ENCODE peak calls at places on chromosomes 1 and 21, in nine cellular contexts. S is cardiac muscle cell, Y is GM23338, A is kidney, N is uterus, B is endodermal cell, H is IMR-90, C is Panc1, P is prostate gland. T is an unnamed sample.

GRCh38 chr21:31580866-31581276 is 78.6 kb upstream of the SOD1 start:
- DNase-seq in S (peak), Y (peak), A (no peak), N (peak), B (peak), H (peak), C (peak), P (peak), T (peak)

GRCh38 chr1:28594661-28595411 is 2.8 kb downstream of the RAB42 start:
- DNase-seq in S (no peak), Y (peak), A (no peak), N (no peak), B (peak), H (no peak), C (no peak), P (no peak), T (no peak)

GRCh38 chr1:185680453-185680852 is 53.7 kb upstream of the HMCN1 start:
- DNase-seq in S (no peak), Y (no peak), A (no peak), N (no peak), B (no peak), H (no peak), C (no peak), P (no peak), T (no peak)

GRCh38 chr1:47941609-47942237 is 55.5 kb downstream of the TRABD2B start:
- DNase-seq in S (no peak), Y (no peak), A (no peak), N (no peak), B (no peak), H (no peak), C (no peak), P (no peak), T (no peak)

GRCh38 chr1:87203890-87204289 is 124.8 kb upstream of the LMO4 start:
- DNase-seq in S (no peak), Y (no peak), A (no peak), N (no peak), B (no peak), H (peak), C (no peak), P (no peak), T (peak)

GRCh38 chr1:187842406-187843165 is 1013.8 kb downstream of the PLA2G4A start:
- DNase-seq in S (no peak), Y (peak), A (no peak), N (peak), B (peak), H (peak), C (no peak), P (no peak), T (no peak)

GRCh38 chr1:163085904-163086268 is 16.7 kb downstream of the RGS4 start:
- DNase-seq in S (no peak), Y (no peak), A (no peak), N (no peak), B (no peak), H (peak), C (no peak), P (no peak), T (no peak)

GRCh38 chr1:28064064-28064463 is 24.3 kb downstream of the EYA3 start:
- DNase-seq in S (no peak), Y (no peak), A (no peak), N (no peak), B (no peak), H (peak), C (no peak), P (no peak), T (no peak)

GRCh38 chr1:150168960-150169565 is 19.3 kb downstream of the PLEKHO1 start:
- DNase-seq in S (peak), Y (peak), A (no peak), N (peak), B (peak), H (peak), C (peak), P (peak), T (no peak)

GRCh38 chr1:31029031-31029430 is 36.5 kb downstream of the PUM1 start:
- DNase-seq in S (no peak), Y (no peak), A (no peak), N (no peak), B (no peak), H (peak), C (no peak), P (no peak), T (no peak)

GRCh38 chr1:245370905-245371581 is 216.3 kb downstream of the KIF26B start:
- DNase-seq in S (no peak), Y (no peak), A (peak), N (no peak), B (no peak), H (no peak), C (no peak), P (no peak), T (no peak)

GRCh38 chr1:8712413-8713229 is 104.8 kb downstream of the RERE start:
- DNase-seq in S (peak), Y (peak), A (no peak), N (no peak), B (no peak), H (peak), C (peak), P (no peak), T (peak)

GRCh38 chr1:7299329-7299799 is 471.7 kb upstream of the VAMP3 start:
- DNase-seq in S (no peak), Y (peak), A (peak), N (peak), B (peak), H (peak), C (peak), P (peak), T (peak)

GRCh38 chr21:14943636-14944035 is 121.2 kb downstream of the NRIP1 start:
- DNase-seq in S (no peak), Y (no peak), A (no peak), N (no peak), B (no peak), H (peak), C (no peak), P (no peak), T (no peak)

GRCh38 chr1:27391511-27392095 is 819 bp upstream of the GPR3 start:
- DNase-seq in S (peak), Y (peak), A (peak), N (peak), B (peak), H (peak), C (no peak), P (peak), T (no peak)

GRCh38 chr1:55375617-55376258 is 160.6 kb upstream of the USP24 start:
- DNase-seq in S (peak), Y (peak), A (no peak), N (peak), B (peak), H (peak), C (peak), P (peak), T (no peak)

GRCh38 chr1:69506310-69506709 is 61.4 kb upstream of the LRRC7 start:
- DNase-seq in S (no peak), Y (no peak), A (no peak), N (no peak), B (no peak), H (no peak), C (no peak), P (no peak), T (no peak)

GRCh38 chr1:220889848-220890287 is 10.6 kb downstream of the HLX start:
- DNase-seq in S (no peak), Y (no peak), A (peak), N (no peak), B (no peak), H (no peak), C (no peak), P (no peak), T (no peak)

GRCh38 chr1:178093150-178093957 is 550 bp upstream of the RASAL2 start:
- DNase-seq in S (peak), Y (peak), A (peak), N (peak), B (peak), H (peak), C (peak), P (peak), T (peak)

GRCh38 chr1:213776974-213777373 is 210.8 kb upstream of the PROX1 start:
- DNase-seq in S (no peak), Y (no peak), A (no peak), N (no peak), B (no peak), H (no peak), C (no peak), P (no peak), T (no peak)

GRCh38 chr1:42422672-42423236 is 33.1 kb downstream of the ZMYND12 start:
- DNase-seq in S (peak), Y (no peak), A (no peak), N (no peak), B (no peak), H (no peak), C (no peak), P (no peak), T (no peak)

GRCh38 chr1:2288308-2288707 is 60.2 kb downstream of the SKI start:
- DNase-seq in S (no peak), Y (no peak), A (no peak), N (no peak), B (no peak), H (no peak), C (no peak), P (no peak), T (no peak)

GRCh38 chr1:150210086-150210485 is 25.8 kb downstream of the ANP32E start:
- DNase-seq in S (no peak), Y (no peak), A (no peak), N (no peak), B (no peak), H (no peak), C (no peak), P (no peak), T (no peak)

GRCh38 chr1:162487241-162487640 is 10.4 kb upstream of the UHMK1 start:
- DNase-seq in S (no peak), Y (no peak), A (no peak), N (no peak), B (no peak), H (no peak), C (no peak), P (no peak), T (no peak)

GRCh38 chr1:216778763-216779162 is 55.5 kb upstream of the ESRRG start:
- DNase-seq in S (no peak), Y (no peak), A (no peak), N (no peak), B (no peak), H (no peak), C (no peak), P (no peak), T (no peak)

GRCh38 chr1:170659404-170660035 is 4.4 kb upstream of the PRRX1 start:
- DNase-seq in S (no peak), Y (peak), A (no peak), N (no peak), B (peak), H (no peak), C (no peak), P (no peak), T (no peak)

GRCh38 chr1:28062806-28063205 is 25.6 kb downstream of the EYA3 start:
- DNase-seq in S (no peak), Y (no peak), A (no peak), N (no peak), B (no peak), H (no peak), C (no peak), P (no peak), T (no peak)

GRCh38 chr21:35840949-35841348 is 219.4 kb downstream of the SETD4 start:
- DNase-seq in S (no peak), Y (no peak), A (no peak), N (no peak), B (peak), H (no peak), C (no peak), P (no peak), T (no peak)

GRCh38 chr1:16043521-16043920 is at the start of gene CLCNKB:
- DNase-seq in S (no peak), Y (no peak), A (no peak), N (no peak), B (no peak), H (no peak), C (no peak), P (no peak), T (no peak)

GRCh38 chr1:19529570-19530145 is 44.3 kb upstream of the CAPZB start:
- DNase-seq in S (no peak), Y (no peak), A (no peak), N (peak), B (no peak), H (peak), C (no peak), P (no peak), T (no peak)

GRCh38 chr1:228983661-228984060 is 248.4 kb downstream of the RHOU start:
- DNase-seq in S (no peak), Y (no peak), A (no peak), N (no peak), B (peak), H (no peak), C (no peak), P (peak), T (no peak)

GRCh38 chr1:167427843-167428242 is 90.5 kb downstream of the CD247 start:
- DNase-seq in S (no peak), Y (no peak), A (no peak), N (no peak), B (no peak), H (no peak), C (no peak), P (no peak), T (no peak)

DNA sequence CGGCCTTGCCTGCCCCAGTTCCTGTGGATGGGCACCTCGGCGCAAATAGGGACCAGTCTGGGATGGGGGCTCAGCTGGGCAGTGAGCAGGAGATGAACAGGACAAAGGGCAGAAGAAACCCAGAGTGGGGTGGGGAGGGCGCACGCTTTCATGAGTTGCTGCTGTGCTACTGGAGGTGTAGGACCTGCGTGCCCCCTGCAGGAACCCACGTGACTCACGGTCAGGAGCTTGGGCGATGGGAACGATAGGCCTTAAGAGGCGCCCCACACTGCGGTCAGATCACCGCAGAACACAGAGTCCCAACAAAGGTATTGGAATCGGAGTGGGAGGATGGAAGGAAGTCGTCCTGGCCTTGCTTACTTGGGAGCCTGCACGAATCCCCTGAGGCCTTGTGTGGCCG is 17.2 kb downstream of the PRDM15 start:
- DNase-seq in S (no peak), Y (peak), A (peak), N (no peak), B (peak), H (no peak), C (no peak), P (no peak), T (no peak)
- TF ChIP-seq CTCF in S (peak), Y (peak), A (no peak), N (no peak), B (peak), H (no peak), C (no peak), P (no peak), T (no peak)

GRCh38 chr1:84502892-84503291 is 3.3 kb upstream of the SPATA1 start:
- DNase-seq in S (no peak), Y (no peak), A (no peak), N (no peak), B (no peak), H (no peak), C (no peak), P (no peak), T (no peak)
- H3K4me3 ChIP-seq in S (no peak), Y (no peak), A (no peak), N (no peak), B (peak), H (no peak), C (no peak), P (no peak), T (no peak)

GRCh38 chr1:98333406-98333805 is 328.1 kb upstream of the SNX7 start:
- DNase-seq in S (no peak), Y (no peak), A (no peak), N (no peak), B (no peak), H (no peak), C (no peak), P (no peak), T (no peak)
- TF ChIP-seq CTCF in S (no peak), Y (no peak), A (no peak), N (no peak), B (no peak), H (no peak), C (no peak), P (no peak), T (no peak)

GRCh38 chr1:65168867-65169266 is 20.9 kb downstream of the AK4 start:
- DNase-seq in S (no peak), Y (no peak), A (no peak), N (no peak), B (no peak), H (no peak), C (no peak), P (no peak), T (no peak)
- H3K4me3 ChIP-seq in S (no peak), Y (no peak), A (no peak), N (no peak), B (no peak), H (no peak), C (no peak), P (no peak), T (no peak)

T was measured in AG09309.